ENCODE peak calls at places on chromosomes 6 and 20, in seven cellular contexts. P is HTR-8/SVneo; R is Daoy; I is naive thymus-derived CD8-positive, alpha-beta T cell; Y is lower leg skin; A is T-helper 17 cell; N is activated naive CD8-positive, alpha-beta T cell treated with anti-CD3 and anti-CD28 coated beads, Interleukin-2, amount 50 U/mL, for 24 hours. U is an unnamed sample.

GRCh38 chr20:21693322-21693721 is 12.1 kb upstream of the PAX1 start:
- DNase-seq in P (no peak), R (peak; percentile 40), I (no peak), Y (no peak), A (no peak), N (no peak), U (no peak)

GRCh38 chr6:379367-380181 is 12.0 kb upstream of the IRF4 start:
- DNase-seq in P (no peak), R (no peak), I (no peak), Y (no peak), A (no peak), N (no peak), U (no peak)

GRCh38 chr6:142174681-142175080 is 27.6 kb downstream of the VTA1 start:
- DNase-seq in P (no peak), R (no peak), I (no peak), Y (no peak), A (no peak), N (no peak), U (no peak)

GRCh38 chr20:44342240-44342639 is 5.4 kb downstream of the R3HDML start:
- DNase-seq in P (no peak), R (peak; percentile 25), I (no peak), Y (no peak), A (no peak), N (no peak), U (no peak)

GRCh38 chr20:38203337-38204003 is 38.4 kb upstream of the TGM2 start:
- DNase-seq in P (no peak), R (no peak), I (no peak), Y (peak; percentile 64), A (no peak), N (no peak), U (no peak)

GRCh38 chr20:49627329-49627761 is 59.4 kb upstream of the PTGIS start:
- DNase-seq in P (no peak), R (no peak), I (no peak), Y (no peak), A (no peak), N (no peak), U (no peak)

GRCh38 chr20:22921595-22922421 is 113.3 kb upstream of the SSTR4 start:
- DNase-seq in P (peak; percentile 56), R (peak; percentile 62), I (no peak), Y (no peak), A (no peak), N (no peak), U (peak; percentile 56)

GRCh38 chr6:125859691-125860210 is 69.0 kb downstream of the NCOA7 start:
- DNase-seq in P (no peak), R (no peak), I (no peak), Y (no peak), A (no peak), N (no peak), U (no peak)

GRCh38 chr6:152176219-152176745 is 368.8 kb downstream of the ESR1 start:
- DNase-seq in P (no peak), R (no peak), I (no peak), Y (no peak), A (no peak), N (no peak), U (no peak)

GRCh38 chr6:143515766-143516355 is 4.3 kb upstream of the FUCA2 start:
- DNase-seq in P (no peak), R (no peak), I (no peak), Y (no peak), A (no peak), N (no peak), U (no peak)

GRCh38 chr6:151760486-151760885 is 47.0 kb upstream of the ESR1 start:
- DNase-seq in P (no peak), R (no peak), I (no peak), Y (no peak), A (no peak), N (no peak), U (no peak)

GRCh38 chr6:2485116-2485515 is 239.7 kb upstream of the GMDS start:
- DNase-seq in P (no peak), R (no peak), I (no peak), Y (no peak), A (no peak), N (no peak), U (no peak)

GRCh38 chr6:135346747-135347146 is 150.8 kb downstream of the AHI1 start:
- DNase-seq in P (peak; percentile 24), R (peak; percentile 3), I (no peak), Y (no peak), A (no peak), N (no peak), U (peak; percentile 36)

GRCh38 chr6:33172307-33173227 is 19.7 kb downstream of the COL11A2 start:
- DNase-seq in P (peak; percentile 78), R (peak; percentile 68), I (peak; percentile 27), Y (no peak), A (no peak), N (no peak), U (no peak)

GRCh38 chr6:15574497-15574896 is 88.3 kb downstream of the DTNBP1 start:
- DNase-seq in P (no peak), R (no peak), I (no peak), Y (no peak), A (no peak), N (no peak), U (no peak)

GRCh38 chr6:41092421-41093140 is 19.8 kb downstream of the NFYA start:
- DNase-seq in P (peak; percentile 17), R (peak; percentile 5), I (no peak), Y (no peak), A (no peak), N (no peak), U (peak; percentile 36)

GRCh38 chr6:140366991-140367390 is 992.5 kb upstream of the CITED2 start:
- DNase-seq in P (peak; percentile 41), R (peak; percentile 71), I (no peak), Y (no peak), A (no peak), N (no peak), U (peak; percentile 39)

GRCh38 chr6:170042086-170042485 is 248.8 kb downstream of the DLL1 start:
- DNase-seq in P (no peak), R (no peak), I (peak; percentile 51), Y (no peak), A (no peak), N (no peak), U (no peak)

GRCh38 chr6:25302677-25303128 is 23.5 kb downstream of the CARMIL1 start:
- DNase-seq in P (peak; percentile 53), R (peak; percentile 93), I (no peak), Y (no peak), A (no peak), N (no peak), U (no peak)

GRCh38 chr6:121652726-121653623 is 217.5 kb downstream of the GJA1 start:
- DNase-seq in P (peak; percentile 58), R (peak; percentile 57), I (no peak), Y (no peak), A (no peak), N (no peak), U (peak; percentile 96)

U was measured in endothelial cell of umbilical vein.